ENCODE peak calls at places on chromosome 12, in eight cellular contexts. M is suprapubic skin, A is thoracic aorta, F is fibroblast of lung, N is heart left ventricle, P is gastrocnemius medialis, T is right atrium auricular region, Z is foreskin keratinocyte. R is an unnamed sample. For H3K4me1, the result is how much of the 10 kb centered on the place peaks cover.

GRCh38 chr12:47218191-47218654 is 138.5 kb upstream of the AMIGO2 start:
- DNase-seq in M (no peak), A (no peak), F (no peak), N (no peak), P (no peak), T (no peak), Z (no peak), R (no peak)

GRCh38 chr12:50825372-50825838 is 17.3 kb upstream of the TMPRSS12 start:
- DNase-seq in M (no peak), A (no peak), F (peak), N (no peak), P (no peak), T (no peak), Z (no peak), R (no peak)

GRCh38 chr12:47302111-47302597 is 222.4 kb upstream of the AMIGO2 start:
- DNase-seq in M (no peak), A (no peak), F (no peak), N (no peak), P (no peak), T (no peak), Z (no peak), R (peak)

GRCh38 chr12:63995512-63995911 is 151.0 kb downstream of the SRGAP1 start:
- DNase-seq in M (no peak), A (no peak), F (no peak), N (no peak), P (no peak), T (no peak), Z (no peak), R (no peak)

GRCh38 chr12:127640181-127640886 is 626.6 kb upstream of the TMEM132C start:
- DNase-seq in M (no peak), A (peak), F (peak), N (peak), P (no peak), T (peak), Z (no peak), R (no peak)

GRCh38 chr12:119115296-119115905 is 63.3 kb upstream of the HSPB8 start:
- DNase-seq in M (no peak), A (no peak), F (peak), N (peak), P (peak), T (no peak), Z (no peak), R (no peak)

GRCh38 chr12:18552829-18553228 is 185.0 kb downstream of the PLCZ1 start:
- DNase-seq in M (no peak), A (no peak), F (no peak), N (no peak), P (no peak), T (no peak), Z (no peak), R (no peak)

GRCh38 chr12:117844114-117844513 is 124.7 kb downstream of the KSR2 start:
- DNase-seq in M (no peak), A (no peak), F (no peak), N (no peak), P (no peak), T (no peak), Z (no peak), R (no peak)

GRCh38 chr12:70543444-70543843 is 93.8 kb downstream of the PTPRB start:
- DNase-seq in M (no peak), A (no peak), F (peak), N (peak), P (no peak), T (no peak), Z (peak), R (no peak)

GRCh38 chr12:110371408-110372055 is 32.0 kb downstream of the ANAPC7 start:
- DNase-seq in M (no peak), A (no peak), F (no peak), N (no peak), P (no peak), T (no peak), Z (no peak), R (no peak)

GRCh38 chr12:118528625-118529024 is 152.3 kb downstream of the SUDS3 start:
- DNase-seq in M (no peak), A (no peak), F (no peak), N (no peak), P (no peak), T (no peak), Z (no peak), R (no peak)

GRCh38 chr12:50201987-50202521 is 34.9 kb upstream of the CERS5 start:
- DNase-seq in M (no peak), A (no peak), F (peak), N (no peak), P (no peak), T (no peak), Z (peak), R (no peak)

GRCh38 chr12:126198966-126199692 is 1133.9 kb downstream of the AACS start:
- DNase-seq in M (no peak), A (no peak), F (no peak), N (no peak), P (no peak), T (no peak), Z (no peak), R (no peak)

GRCh38 chr12:91877022-91877421 is 268.6 kb downstream of the BTG1 start:
- DNase-seq in M (no peak), A (no peak), F (peak), N (peak), P (peak), T (no peak), Z (no peak), R (no peak)

GRCh38 chr12:107847830-107848229 is 73.3 kb downstream of the ASCL4 start:
- DNase-seq in M (no peak), A (no peak), F (no peak), N (no peak), P (no peak), T (no peak), Z (no peak), R (no peak)

GRCh38 chr12:93403988-93404803 is 26.5 kb downstream of the NUDT4 start:
- DNase-seq in M (no peak), A (no peak), F (peak), N (no peak), P (no peak), T (no peak), Z (no peak), R (no peak)

GRCh38 chr12:95218852-95219171 is 1.2 kb downstream of the VEZT start:
- DNase-seq in M (no peak), A (no peak), F (no peak), N (no peak), P (no peak), T (no peak), Z (no peak), R (no peak)

GRCh38 chr12:117809509-117809908 is 159.3 kb downstream of the KSR2 start:
- DNase-seq in M (no peak), A (no peak), F (no peak), N (no peak), P (no peak), T (no peak), Z (no peak), R (no peak)

GRCh38 chr12:6199531-6200265 is 502 bp upstream of the CD9 start:
- DNase-seq in M (no peak), A (no peak), F (no peak), N (peak), P (no peak), T (no peak), Z (no peak), R (no peak)

GRCh38 chr12:46921754-46922113 is 95.9 kb upstream of the SLC38A4 start:
- DNase-seq in M (no peak), A (no peak), F (peak), N (no peak), P (no peak), T (no peak), Z (no peak), R (no peak)

GRCh38 chr12:74537126-74537706 is 419 bp upstream of the ATXN7L3B start:
- DNase-seq in M (no peak), A (no peak), F (peak), N (no peak), P (no peak), T (no peak), Z (peak), R (no peak)

GRCh38 chr12:2691340-2692111 is 103.2 kb upstream of the FKBP4 start:
- DNase-seq in M (no peak), A (no peak), F (no peak), N (no peak), P (no peak), T (no peak), Z (no peak), R (peak)

GRCh38 chr12:109946505-109946904 is 46.4 kb downstream of the TCHP start:
- DNase-seq in M (no peak), A (no peak), F (no peak), N (peak), P (no peak), T (no peak), Z (no peak), R (no peak)

GRCh38 chr12:99670635-99671034 is 23.1 kb downstream of the GARIN6 start:
- DNase-seq in M (no peak), A (no peak), F (no peak), N (no peak), P (no peak), T (no peak), Z (peak), R (no peak)

GRCh38 chr12:4037747-4038312 is 164.6 kb upstream of the PARP11 start:
- DNase-seq in M (no peak), A (no peak), F (peak), N (no peak), P (peak), T (no peak), Z (no peak), R (no peak)

GRCh38 chr12:82517027-82517426 is 158.7 kb downstream of the METTL25 start:
- DNase-seq in M (no peak), A (no peak), F (no peak), N (no peak), P (no peak), T (no peak), Z (no peak), R (no peak)

GRCh38 chr12:94994312-94994711 is 9.2 kb downstream of the NDUFA12 start:
- DNase-seq in M (no peak), A (no peak), F (peak), N (no peak), P (no peak), T (no peak), Z (peak), R (no peak)

GRCh38 chr12:2083008-2083407 is 30.2 kb downstream of the CACNA1C start:
- DNase-seq in M (no peak), A (no peak), F (no peak), N (no peak), P (no peak), T (no peak), Z (no peak), R (no peak)

GRCh38 chr12:85280138-85280983 is at the start of gene ALX1:
- DNase-seq in M (peak), A (no peak), F (peak), N (no peak), P (no peak), T (no peak), Z (no peak), R (no peak)

GRCh38 chr12:55721601-55722213 is 1.5 kb downstream of the RDH5 start:
- DNase-seq in M (no peak), A (no peak), F (no peak), N (no peak), P (peak), T (no peak), Z (no peak), R (no peak)

GRCh38 chr12:31951008-31951407 is 8.2 kb upstream of the RESF1 start:
- DNase-seq in M (no peak), A (no peak), F (no peak), N (no peak), P (no peak), T (no peak), Z (no peak), R (no peak)

GRCh38 chr12:80100566-80100965 is 1.2 kb downstream of the OTOGL start:
- DNase-seq in M (no peak), A (no peak), F (peak), N (no peak), P (no peak), T (no peak), Z (no peak), R (no peak)

GRCh38 chr12:55019784-55020183 is at the start of gene NEUROD4:
- DNase-seq in M (no peak), A (no peak), F (peak), N (peak), P (no peak), T (no peak), Z (peak), R (no peak)

GRCh38 chr12:27975222-27976136 is 2.9 kb upstream of the PTHLH start:
- DNase-seq in M (no peak), A (no peak), F (peak), N (peak), P (no peak), T (no peak), Z (peak), R (no peak)

GRCh38 chr12:80170915-80171314 is 71.6 kb downstream of the OTOGL start:
- DNase-seq in M (no peak), A (no peak), F (no peak), N (no peak), P (no peak), T (no peak), Z (no peak), R (no peak)

GRCh38 chr12:68962855-68963455 is 30.0 kb upstream of the CPM start:
- DNase-seq in M (no peak), A (no peak), F (peak), N (no peak), P (no peak), T (no peak), Z (peak), R (no peak)

GRCh38 chr12:116200812-116201211 is 76.7 kb downstream of the MED13L start:
- DNase-seq in M (no peak), A (no peak), F (peak), N (no peak), P (no peak), T (no peak), Z (no peak), R (no peak)

GRCh38 chr12:46473634-46474201 is 101.1 kb upstream of the SLC38A2 start:
- DNase-seq in M (no peak), A (peak), F (peak), N (peak), P (peak), T (peak), Z (peak), R (no peak)

GRCh38 chr12:41966916-41967315 is 177.8 kb downstream of the GXYLT1 start:
- DNase-seq in M (no peak), A (no peak), F (no peak), N (no peak), P (no peak), T (no peak), Z (no peak), R (no peak)

DNA sequence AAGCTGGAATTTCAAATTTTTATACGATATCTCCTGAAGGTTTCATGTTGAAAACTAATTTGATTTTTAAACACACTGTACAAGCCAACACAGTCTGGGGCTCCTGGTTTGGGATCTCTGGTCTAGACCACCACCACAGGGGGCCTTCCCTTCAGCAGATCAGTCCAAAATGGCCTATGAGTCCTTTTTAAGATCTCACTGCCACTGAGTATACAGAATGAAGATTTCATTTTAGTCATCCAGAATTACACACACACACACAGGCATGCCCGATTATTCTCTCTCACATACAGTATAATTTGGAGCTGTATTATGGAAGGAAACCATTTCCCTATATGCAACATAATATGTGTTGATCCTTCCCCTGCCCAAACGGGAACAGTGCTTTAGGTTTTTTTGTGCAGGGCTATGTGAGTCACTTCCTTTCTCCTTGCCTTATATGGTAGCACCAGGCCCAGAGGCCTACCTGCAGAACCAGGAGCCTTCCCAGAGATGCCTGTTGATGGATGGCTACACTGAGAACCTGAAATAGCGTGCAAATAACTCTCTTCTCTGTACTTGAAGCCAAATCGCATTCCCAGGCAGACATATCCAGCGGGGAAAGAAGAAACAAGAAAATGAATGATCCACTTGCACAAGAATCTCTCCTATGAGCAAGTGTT is 28.1 kb upstream of the WNK1 start:
- DNase-seq in M (no peak), A (no peak), F (no peak), N (no peak), P (no peak), T (no peak), Z (peak), R (no peak)
- H3K4me1 ChIP-seq in M (under half), A (under half), F (under half), N (under half), P (under half), T (under half), Z (under half), R (under half)

GRCh38 chr12:12210416-12210815 is 56.4 kb downstream of the LRP6 start:
- DNase-seq in M (no peak), A (no peak), F (no peak), N (no peak), P (no peak), T (no peak), Z (no peak), R (no peak)
- H3K4me1 ChIP-seq in M (under half), A (under half), F (under half), N (under half), P (under half), T (under half), Z (under half), R (under half)

DNA sequence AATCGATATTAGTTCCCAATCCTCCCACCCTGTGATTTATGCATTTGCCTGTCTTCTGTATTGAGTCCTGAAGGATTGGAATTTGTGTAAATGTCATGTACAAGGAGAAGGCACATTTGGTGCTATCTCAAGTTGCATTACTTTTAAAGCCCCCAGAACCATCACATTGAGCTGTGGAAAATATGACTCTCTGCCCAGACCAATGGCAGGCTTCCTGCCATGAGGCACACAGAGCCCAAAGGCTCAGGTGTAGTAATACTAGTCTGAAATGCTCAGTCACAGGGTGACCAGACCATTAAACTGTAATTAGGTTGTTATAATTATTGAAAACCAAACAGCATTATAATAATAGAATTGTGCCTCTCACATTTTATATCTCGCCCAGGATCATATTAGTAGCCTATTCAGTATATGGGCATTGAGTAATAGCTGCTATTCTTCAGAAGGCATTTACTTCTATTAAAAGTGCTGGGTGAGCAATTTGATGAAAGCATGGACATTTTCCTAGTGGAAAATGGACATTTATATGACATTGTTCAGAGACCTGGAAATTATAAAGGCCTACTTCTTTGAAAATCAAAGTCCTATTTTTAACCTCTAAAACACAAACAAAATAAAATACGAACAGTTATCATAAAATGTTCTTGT is 14.1 kb downstream of the EMP1 start:
- DNase-seq in M (no peak), A (no peak), F (no peak), N (no peak), P (no peak), T (no peak), Z (no peak), R (no peak)
- H3K4me1 ChIP-seq in M (half or more), A (under half), F (half or more), N (half or more), P (under half), T (half or more), Z (under half), R (under half)

GRCh38 chr12:66049538-66050282 is 80.8 kb downstream of the LLPH start:
- DNase-seq in M (no peak), A (no peak), F (peak), N (no peak), P (no peak), T (no peak), Z (no peak), R (no peak)

GRCh38 chr12:66048843-66049537 is 81.6 kb downstream of the LLPH start:
- DNase-seq in M (no peak), A (no peak), F (peak), N (no peak), P (no peak), T (no peak), Z (peak), R (peak)

GRCh38 chr12:66050283-66050576 is 80.3 kb downstream of the LLPH start:
- DNase-seq in M (no peak), A (no peak), F (no peak), N (no peak), P (no peak), T (no peak), Z (no peak), R (no peak)

GRCh38 chr12:66050610-66051009 is 79.9 kb downstream of the LLPH start:
- DNase-seq in M (no peak), A (no peak), F (no peak), N (no peak), P (no peak), T (no peak), Z (no peak), R (no peak)

GRCh38 chr12:66048218-66048842 is 82.2 kb downstream of the LLPH start:
- DNase-seq in M (no peak), A (no peak), F (no peak), N (no peak), P (no peak), T (no peak), Z (no peak), R (no peak)
- H3K4me1 ChIP-seq in M (under half), A (under half), F (under half), N (under half), P (under half), T (under half), Z (under half), R (under half)

DNA sequence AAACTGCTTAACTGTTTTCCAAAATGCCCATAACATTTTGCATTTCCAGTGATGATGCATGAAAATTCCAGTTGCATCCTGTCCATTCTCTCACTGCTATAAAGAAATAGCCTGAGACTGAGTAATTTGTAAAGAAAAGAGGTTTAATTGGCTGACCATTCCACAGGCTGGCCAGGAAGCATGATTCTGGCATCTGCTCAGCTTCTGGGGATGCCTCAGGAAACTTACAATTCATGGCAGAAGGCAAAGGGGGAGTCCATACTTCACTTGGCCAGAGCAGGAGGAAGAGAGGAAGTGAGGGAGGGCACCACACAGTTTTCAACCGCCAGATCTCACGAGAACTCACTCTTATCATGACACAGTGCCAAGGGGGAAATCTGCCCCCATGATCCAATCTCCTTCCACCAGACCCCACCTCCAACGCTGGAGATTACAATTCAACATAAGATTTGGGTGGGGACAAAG is 18.2 kb upstream of the CLEC2D start:
- DNase-seq in M (no peak), A (no peak), F (peak), N (peak), P (no peak), T (no peak), Z (peak), R (no peak)
- H3K4me1 ChIP-seq in M (under half), A (under half), F (under half), N (under half), P (under half), T (under half), Z (under half), R (under half)

GRCh38 chr12:124511259-124511985 is 56.0 kb downstream of the NCOR2 start:
- DNase-seq in M (no peak), A (no peak), F (no peak), N (no peak), P (no peak), T (no peak), Z (no peak), R (no peak)

GRCh38 chr12:124508323-124509096 is 58.9 kb downstream of the NCOR2 start:
- DNase-seq in M (no peak), A (no peak), F (peak), N (no peak), P (peak), T (no peak), Z (no peak), R (no peak)

GRCh38 chr12:124510301-124510970 is 57.0 kb downstream of the NCOR2 start:
- DNase-seq in M (no peak), A (no peak), F (no peak), N (no peak), P (peak), T (no peak), Z (no peak), R (no peak)

GRCh38 chr12:124509300-124509675 is 58.1 kb downstream of the NCOR2 start:
- DNase-seq in M (no peak), A (no peak), F (no peak), N (no peak), P (no peak), T (no peak), Z (no peak), R (no peak)

GRCh38 chr12:124509676-124510300 is 57.6 kb downstream of the NCOR2 start:
- DNase-seq in M (peak), A (no peak), F (peak), N (no peak), P (peak), T (peak), Z (peak), R (peak)
- H3K4me1 ChIP-seq in M (half or more), A (half or more), F (under half), N (half or more), P (half or more), T (half or more), Z (under half), R (half or more)

R was measured in esophagus muscularis mucosa.